ENCODE peak calls at places on chromosomes 11 and 22, in seven cellular contexts. Z is endothelial cell of umbilical vein, Q is neural progenitor cell, B is hepatocyte, H is HCT116, G is astrocyte, O is fibroblast of lung. V is an unnamed sample. For H3K4me1, the result is how much of the 10 kb centered on the place peaks cover.

GRCh38 chr11:68212421-68213134 is 518 bp downstream of the KMT5B start:
- DNase-seq in Z (peak), H (peak), O (peak), Q (peak), B (peak), G (peak), V (peak)

GRCh38 chr11:134272381-134273316 is 3.5 kb upstream of the GLB1L3 start:
- DNase-seq in H (no peak), G (no peak), Q (peak), Z (no peak), O (peak), B (peak), V (peak)

GRCh38 chr11:3836903-3837302 is 3.9 kb downstream of the RHOG start:
- DNase-seq in H (no peak), G (no peak), O (no peak), B (no peak), Q (no peak), Z (no peak), V (no peak)

GRCh38 chr22:21657361-21658118 is 8.3 kb upstream of the PPIL2 start:
- DNase-seq in O (peak), G (no peak), Z (peak), H (peak), B (peak), Q (peak), V (peak)

GRCh38 chr11:65014146-65014960 is at the start of gene ARL2:
- DNase-seq in G (no peak), Q (no peak), B (no peak), Z (no peak), O (no peak), H (no peak), V (peak)

GRCh38 chr22:48742556-48743343 is 1084.9 kb downstream of the BRD1 start:
- DNase-seq in H (no peak), B (peak), Z (no peak), O (no peak), Q (no peak), G (no peak), V (no peak)

GRCh38 chr22:20154602-20155183 is 3.8 kb upstream of the CCDC188 start:
- DNase-seq in B (no peak), G (no peak), O (no peak), Q (no peak), H (no peak), Z (no peak), V (no peak)

GRCh38 chr11:6006395-6006794 is 351 bp downstream of the OR56A4 start:
- DNase-seq in B (no peak), G (no peak), Q (no peak), H (no peak), O (no peak), Z (no peak), V (no peak)

GRCh38 chr11:90453525-90453924 is 230.7 kb upstream of the CHORDC1 start:
- DNase-seq in O (no peak), B (no peak), H (no peak), Q (no peak), G (no peak), Z (no peak), V (no peak)

GRCh38 chr22:49561338-49561737 is 266.3 kb downstream of the BRD1 start:
- DNase-seq in O (no peak), Q (no peak), H (no peak), Z (no peak), G (no peak), B (no peak), V (no peak)

GRCh38 chr11:85182437-85183109 is 444.6 kb downstream of the DLG2 start:
- DNase-seq in O (peak), Z (no peak), G (peak), B (peak), H (peak), Q (peak), V (peak)

GRCh38 chr22:37741312-37741795 is 44.5 kb downstream of the TRIOBP start:
- DNase-seq in H (no peak), G (peak), Z (no peak), B (peak), O (peak), Q (peak), V (peak)

GRCh38 chr11:31806186-31806943 is 4.8 kb downstream of the PAX6 start:
- DNase-seq in B (no peak), H (no peak), Q (peak), Z (no peak), G (peak), O (no peak), V (no peak)
- TF ChIP-seq EZH2 in B (peak), H (no peak), Q (peak), Z (peak), G (peak), O (peak), V (peak)

GRCh38 chr11:128501008-128501407 is 86.3 kb downstream of the ETS1 start:
- DNase-seq in G (no peak), O (no peak), H (no peak), Q (no peak), Z (no peak), B (no peak), V (no peak)
- H3K4me1 ChIP-seq in G (half or more), O (half or more), H (under half), Q (under half), Z (half or more), B (half or more), V (half or more)

GRCh38 chr11:107927559-107927958 is 689 bp upstream of the RAB39A start:
- DNase-seq in G (no peak), B (no peak), Z (no peak), Q (no peak), H (no peak), O (no peak), V (no peak)
- H3K4me3 ChIP-seq in G (no peak), B (no peak), Z (peak), Q (peak), H (no peak), O (no peak), V (no peak)

DNA sequence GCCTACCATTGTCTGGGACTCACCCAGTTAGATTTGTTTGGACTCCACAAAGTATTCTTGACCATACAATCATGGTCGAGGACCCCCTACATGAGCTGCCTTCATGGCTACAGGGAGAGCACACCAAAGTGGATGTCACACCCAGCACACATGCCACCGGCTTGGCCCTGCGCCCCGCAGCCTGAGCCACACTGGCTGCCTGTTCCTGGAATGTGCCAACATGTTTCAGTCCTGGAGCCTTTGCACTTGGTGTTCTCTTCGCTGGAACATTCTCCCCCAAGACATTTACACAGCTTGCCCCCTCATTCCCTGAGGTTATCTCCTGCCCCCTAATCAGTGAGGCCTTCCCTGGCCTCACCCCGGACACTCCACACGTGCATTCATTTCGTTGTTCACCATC is 45.9 kb downstream of the PPARA start:
- DNase-seq in O (no peak), B (no peak), Q (no peak), H (no peak), Z (no peak), G (no peak), V (no peak)
- TF ChIP-seq EZH2 in O (no peak), B (no peak), Q (no peak), H (no peak), Z (no peak), G (no peak), V (no peak)

GRCh38 chr22:33565580-33565995 is 354.7 kb downstream of the LARGE1 start:
- DNase-seq in O (no peak), Q (no peak), Z (no peak), G (no peak), B (no peak), H (no peak), V (no peak)
- H3K4me1 ChIP-seq in O (under half), Q (under half), Z (under half), G (under half), B (under half), H (under half), V (under half)

DNA sequence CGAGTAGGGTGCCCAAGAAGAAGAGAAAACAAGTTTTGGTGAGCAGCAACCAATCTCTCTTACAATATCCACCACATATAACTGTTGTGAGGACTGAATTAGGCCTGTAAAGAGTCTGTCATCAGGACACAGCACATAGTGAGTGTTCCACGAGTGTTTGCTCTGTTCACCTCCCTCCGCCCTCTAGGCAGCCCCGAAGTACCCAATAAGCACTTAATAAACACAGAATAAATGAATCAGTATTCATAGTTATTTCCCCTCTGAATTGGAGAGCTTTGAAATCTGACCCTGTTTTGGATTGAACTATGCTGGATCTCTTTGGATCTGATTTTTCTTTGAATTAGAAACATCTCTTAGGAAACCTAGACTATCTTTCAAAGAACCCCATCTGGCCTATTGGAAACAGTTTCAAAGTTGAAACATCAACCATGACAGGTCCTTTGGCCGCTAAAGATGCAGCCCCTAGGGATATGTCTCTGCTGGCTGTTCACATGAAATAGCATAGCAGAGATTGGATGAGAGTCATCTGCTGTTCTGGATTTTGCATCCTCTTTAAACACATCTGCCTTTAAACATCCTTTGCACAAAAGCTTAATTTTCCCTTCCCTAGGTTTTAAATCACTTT is 615.5 kb downstream of the NTM start:
- DNase-seq in Q (no peak), Z (no peak), B (no peak), G (no peak), O (peak), H (no peak), V (no peak)
- H3K4me3 ChIP-seq in Q (no peak), Z (no peak), B (no peak), G (no peak), O (no peak), H (no peak), V (no peak)

GRCh38 chr22:31489632-31490495 is at the start of gene EIF4ENIF1:
- DNase-seq in O (peak), H (peak), B (peak), G (peak), Q (peak), Z (peak), V (peak)
- TF ChIP-seq EZH2 in O (no peak), H (no peak), B (no peak), G (no peak), Q (no peak), Z (no peak), V (no peak)

DNA sequence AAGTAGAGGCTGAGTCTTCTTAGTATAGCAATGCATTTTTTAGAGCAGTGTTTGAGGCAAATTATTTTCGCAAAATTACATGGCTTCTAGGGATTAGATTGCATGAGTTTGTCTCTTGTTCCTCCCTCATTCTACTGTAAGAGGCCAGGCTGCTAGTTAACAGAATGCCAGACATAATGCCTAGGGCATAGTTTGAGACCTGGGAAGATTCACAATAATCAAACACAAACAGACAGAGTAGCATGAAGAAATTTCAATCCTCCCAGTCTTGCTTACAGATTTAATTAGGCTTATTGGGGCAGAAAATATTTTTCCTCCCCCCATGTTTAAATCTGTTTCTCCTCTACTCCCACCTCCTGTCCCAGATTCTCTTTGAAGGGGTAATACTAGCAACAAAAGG is 48.3 kb downstream of the ARHGEF12 start:
- DNase-seq in Z (no peak), O (no peak), B (no peak), Q (no peak), G (no peak), H (no peak), V (no peak)
- H3K4me1 ChIP-seq in Z (under half), O (under half), B (under half), Q (under half), G (under half), H (under half), V (under half)